ENCODE peak calls at places on chromosomes 11 and 22, in five cellular contexts. One of them, this sample, is unnamed.

GRCh38 chr22:37822079-37822833 is 926 bp upstream of the GALR3 start:
- DNase-seq in NCI-H510A treated with DMSO at 0.1 percent for 48 hours: peak
- DNase-seq in Panc1: no peak
- DNase-seq in NCI-H1105: no peak
- DNase-seq in activated CD8-positive, alpha-beta T cell treated with anti-CD3 and anti-CD28 coated beads for 36 hours: no peak
- DNase-seq in this sample: no peak

GRCh38 chr11:36455658-36456111 is 54.4 kb downstream of the TRAF6 start:
- DNase-seq in NCI-H510A treated with DMSO at 0.1 percent for 48 hours: no peak
- DNase-seq in Panc1: no peak
- DNase-seq in NCI-H1105: no peak
- DNase-seq in activated CD8-positive, alpha-beta T cell treated with anti-CD3 and anti-CD28 coated beads for 36 hours: no peak
- DNase-seq in this sample: peak

GRCh38 chr11:66365166-66365565 is 6.4 kb downstream of the SLC29A2 start:
- DNase-seq in NCI-H510A treated with DMSO at 0.1 percent for 48 hours: no peak
- DNase-seq in Panc1: no peak
- DNase-seq in NCI-H1105: no peak
- DNase-seq in activated CD8-positive, alpha-beta T cell treated with anti-CD3 and anti-CD28 coated beads for 36 hours: no peak
- DNase-seq in this sample: no peak

GRCh38 chr11:34208266-34209135 is 103.1 kb downstream of the NAT10 start:
- DNase-seq in NCI-H510A treated with DMSO at 0.1 percent for 48 hours: no peak
- DNase-seq in Panc1: no peak
- DNase-seq in NCI-H1105: no peak
- DNase-seq in activated CD8-positive, alpha-beta T cell treated with anti-CD3 and anti-CD28 coated beads for 36 hours: peak
- DNase-seq in this sample: no peak

GRCh38 chr22:33850724-33851123 is 69.6 kb downstream of the LARGE1 start:
- DNase-seq in NCI-H510A treated with DMSO at 0.1 percent for 48 hours: no peak
- DNase-seq in Panc1: no peak
- DNase-seq in NCI-H1105: peak
- DNase-seq in activated CD8-positive, alpha-beta T cell treated with anti-CD3 and anti-CD28 coated beads for 36 hours: no peak
- DNase-seq in this sample: no peak

GRCh38 chr11:12110201-12110713 is at the start of gene MICAL2:
- DNase-seq in NCI-H510A treated with DMSO at 0.1 percent for 48 hours: peak
- DNase-seq in Panc1: no peak
- DNase-seq in NCI-H1105: peak
- DNase-seq in activated CD8-positive, alpha-beta T cell treated with anti-CD3 and anti-CD28 coated beads for 36 hours: peak
- DNase-seq in this sample: peak

GRCh38 chr11:24932110-24933000 is 435.5 kb downstream of the LUZP2 start:
- DNase-seq in NCI-H510A treated with DMSO at 0.1 percent for 48 hours: peak
- DNase-seq in Panc1: no peak
- DNase-seq in NCI-H1105: peak
- DNase-seq in activated CD8-positive, alpha-beta T cell treated with anti-CD3 and anti-CD28 coated beads for 36 hours: no peak
- DNase-seq in this sample: no peak

GRCh38 chr11:67113231-67113721 is 5.8 kb upstream of the KDM2A start:
- DNase-seq in NCI-H510A treated with DMSO at 0.1 percent for 48 hours: no peak
- DNase-seq in Panc1: no peak
- DNase-seq in NCI-H1105: no peak
- DNase-seq in activated CD8-positive, alpha-beta T cell treated with anti-CD3 and anti-CD28 coated beads for 36 hours: peak
- DNase-seq in this sample: no peak

GRCh38 chr11:64810891-64811272 is 531 bp upstream of the MEN1 start:
- DNase-seq in NCI-H510A treated with DMSO at 0.1 percent for 48 hours: peak
- DNase-seq in Panc1: no peak
- DNase-seq in NCI-H1105: no peak
- DNase-seq in activated CD8-positive, alpha-beta T cell treated with anti-CD3 and anti-CD28 coated beads for 36 hours: peak
- DNase-seq in this sample: no peak